ENCODE peak calls at places on chromosomes 12 and 14, in nine cellular contexts. One of them, this sample, is unnamed.

GRCh38 chr12:115597157-115597712 is 680.3 kb downstream of the MED13L start:
- DNase-seq in dorsolateral prefrontal cortex: no peak
- DNase-seq in IMR-90: peak
- DNase-seq in PC-9: peak
- DNase-seq in uterus: no peak
- DNase-seq in esophagus squamous epithelium: no peak
- DNase-seq in GM23338: no peak
- DNase-seq in fibroblast of the aortic adventitia: peak
- DNase-seq in ovary: no peak
- DNase-seq in this sample: peak

GRCh38 chr14:52312872-52313492 is 1.1 kb upstream of the PTGER2 start:
- DNase-seq in uterus: peak
- DNase-seq in GM23338: no peak
- DNase-seq in esophagus squamous epithelium: no peak
- DNase-seq in IMR-90: peak
- DNase-seq in PC-9: no peak
- DNase-seq in dorsolateral prefrontal cortex: no peak
- DNase-seq in ovary: peak
- DNase-seq in fibroblast of the aortic adventitia: peak
- DNase-seq in this sample: peak

GRCh38 chr14:77184396-77185092 is 2.9 kb downstream of the TMEM63C start:
- DNase-seq in fibroblast of the aortic adventitia: no peak
- DNase-seq in uterus: no peak
- DNase-seq in PC-9: no peak
- DNase-seq in GM23338: no peak
- DNase-seq in dorsolateral prefrontal cortex: peak
- DNase-seq in esophagus squamous epithelium: no peak
- DNase-seq in IMR-90: no peak
- DNase-seq in ovary: no peak
- DNase-seq in this sample: no peak

GRCh38 chr14:55354500-55354899 is 57.1 kb downstream of the ATG14 start:
- DNase-seq in ovary: peak
- DNase-seq in GM23338: peak
- DNase-seq in fibroblast of the aortic adventitia: peak
- DNase-seq in PC-9: no peak
- DNase-seq in uterus: peak
- DNase-seq in IMR-90: peak
- DNase-seq in dorsolateral prefrontal cortex: no peak
- DNase-seq in esophagus squamous epithelium: no peak
- DNase-seq in this sample: peak

GRCh38 chr12:32455607-32456063 is 56.3 kb downstream of the FGD4 start:
- DNase-seq in uterus: no peak
- DNase-seq in GM23338: peak
- DNase-seq in IMR-90: peak
- DNase-seq in dorsolateral prefrontal cortex: no peak
- DNase-seq in ovary: no peak
- DNase-seq in fibroblast of the aortic adventitia: peak
- DNase-seq in PC-9: peak
- DNase-seq in esophagus squamous epithelium: no peak
- DNase-seq in this sample: peak

GRCh38 chr12:68641138-68641537 is 30.4 kb downstream of the RAP1B start:
- DNase-seq in IMR-90: no peak
- DNase-seq in esophagus squamous epithelium: no peak
- DNase-seq in PC-9: no peak
- DNase-seq in uterus: no peak
- DNase-seq in fibroblast of the aortic adventitia: no peak
- DNase-seq in ovary: no peak
- DNase-seq in dorsolateral prefrontal cortex: no peak
- DNase-seq in GM23338: no peak
- DNase-seq in this sample: no peak

GRCh38 chr14:94850332-94851211 is 80.7 kb upstream of the GSC start:
- DNase-seq in uterus: no peak
- DNase-seq in IMR-90: no peak
- DNase-seq in fibroblast of the aortic adventitia: no peak
- DNase-seq in ovary: no peak
- DNase-seq in PC-9: no peak
- DNase-seq in dorsolateral prefrontal cortex: peak
- DNase-seq in esophagus squamous epithelium: no peak
- DNase-seq in GM23338: no peak
- DNase-seq in this sample: no peak

GRCh38 chr12:85363382-85364190 is 83.6 kb downstream of the ALX1 start:
- DNase-seq in IMR-90: no peak
- DNase-seq in ovary: peak
- DNase-seq in PC-9: no peak
- DNase-seq in fibroblast of the aortic adventitia: peak
- DNase-seq in GM23338: no peak
- DNase-seq in esophagus squamous epithelium: no peak
- DNase-seq in uterus: no peak
- DNase-seq in dorsolateral prefrontal cortex: no peak
- DNase-seq in this sample: peak

GRCh38 chr12:5593056-5593455 is 161.1 kb downstream of the NTF3 start:
- DNase-seq in ovary: no peak
- DNase-seq in esophagus squamous epithelium: no peak
- DNase-seq in GM23338: no peak
- DNase-seq in IMR-90: no peak
- DNase-seq in dorsolateral prefrontal cortex: no peak
- DNase-seq in fibroblast of the aortic adventitia: no peak
- DNase-seq in PC-9: no peak
- DNase-seq in uterus: no peak
- DNase-seq in this sample: no peak

GRCh38 chr12:48998497-48999353 is 450 bp downstream of the DDN start:
- DNase-seq in dorsolateral prefrontal cortex: no peak
- DNase-seq in esophagus squamous epithelium: no peak
- DNase-seq in GM23338: peak
- DNase-seq in uterus: no peak
- DNase-seq in PC-9: no peak
- DNase-seq in fibroblast of the aortic adventitia: no peak
- DNase-seq in IMR-90: peak
- DNase-seq in ovary: no peak
- DNase-seq in this sample: no peak

GRCh38 chr14:53952533-53952932 is 4.1 kb downstream of the BMP4 start:
- DNase-seq in uterus: no peak
- DNase-seq in dorsolateral prefrontal cortex: no peak
- DNase-seq in PC-9: no peak
- DNase-seq in IMR-90: no peak
- DNase-seq in GM23338: peak
- DNase-seq in fibroblast of the aortic adventitia: no peak
- DNase-seq in esophagus squamous epithelium: no peak
- DNase-seq in ovary: peak
- DNase-seq in this sample: no peak

GRCh38 chr12:113524495-113524894 is 52.8 kb upstream of the LHX5 start:
- DNase-seq in dorsolateral prefrontal cortex: no peak
- DNase-seq in PC-9: no peak
- DNase-seq in uterus: no peak
- DNase-seq in GM23338: peak
- DNase-seq in fibroblast of the aortic adventitia: no peak
- DNase-seq in esophagus squamous epithelium: no peak
- DNase-seq in ovary: no peak
- DNase-seq in IMR-90: no peak
- DNase-seq in this sample: no peak

GRCh38 chr14:79256311-79256879 is 954.9 kb downstream of the DIO2 start:
- DNase-seq in fibroblast of the aortic adventitia: no peak
- DNase-seq in GM23338: peak
- DNase-seq in PC-9: no peak
- DNase-seq in ovary: no peak
- DNase-seq in esophagus squamous epithelium: no peak
- DNase-seq in IMR-90: no peak
- DNase-seq in dorsolateral prefrontal cortex: no peak
- DNase-seq in uterus: no peak
- DNase-seq in this sample: no peak

GRCh38 chr14:82414853-82415539 is 881.3 kb upstream of the SEL1L start:
- DNase-seq in uterus: no peak
- DNase-seq in PC-9: no peak
- DNase-seq in ovary: no peak
- DNase-seq in dorsolateral prefrontal cortex: no peak
- DNase-seq in esophagus squamous epithelium: no peak
- DNase-seq in GM23338: no peak
- DNase-seq in fibroblast of the aortic adventitia: no peak
- DNase-seq in IMR-90: no peak
- DNase-seq in this sample: no peak
- H3K4me3 ChIP-seq in uterus: no peak
- H3K4me3 ChIP-seq in PC-9: no peak
- H3K4me3 ChIP-seq in ovary: no peak
- H3K4me3 ChIP-seq in dorsolateral prefrontal cortex: no peak
- H3K4me3 ChIP-seq in esophagus squamous epithelium: no peak
- H3K4me3 ChIP-seq in GM23338: no peak
- H3K4me3 ChIP-seq in fibroblast of the aortic adventitia: no peak
- H3K4me3 ChIP-seq in IMR-90: no peak
- H3K4me3 ChIP-seq in this sample: no peak

GRCh38 chr14:21192875-21193535 is 37.1 kb upstream of the OR5AU1 start:
- DNase-seq in GM23338: no peak
- DNase-seq in ovary: no peak
- DNase-seq in PC-9: no peak
- DNase-seq in IMR-90: peak
- DNase-seq in esophagus squamous epithelium: no peak
- DNase-seq in dorsolateral prefrontal cortex: no peak
- DNase-seq in fibroblast of the aortic adventitia: no peak
- DNase-seq in uterus: no peak
- DNase-seq in this sample: no peak

GRCh38 chr14:21194597-21194996 is 38.7 kb upstream of the OR5AU1 start:
- DNase-seq in IMR-90: no peak
- DNase-seq in uterus: no peak
- DNase-seq in dorsolateral prefrontal cortex: no peak
- DNase-seq in ovary: no peak
- DNase-seq in PC-9: no peak
- DNase-seq in fibroblast of the aortic adventitia: no peak
- DNase-seq in GM23338: no peak
- DNase-seq in esophagus squamous epithelium: no peak
- DNase-seq in this sample: no peak

GRCh38 chr14:21192447-21192822 is 36.6 kb upstream of the OR5AU1 start:
- DNase-seq in ovary: no peak
- DNase-seq in esophagus squamous epithelium: no peak
- DNase-seq in GM23338: no peak
- DNase-seq in PC-9: no peak
- DNase-seq in uterus: no peak
- DNase-seq in IMR-90: no peak
- DNase-seq in dorsolateral prefrontal cortex: no peak
- DNase-seq in fibroblast of the aortic adventitia: no peak
- DNase-seq in this sample: no peak

GRCh38 chr14:21191809-21192446 is 36.1 kb upstream of the OR5AU1 start:
- DNase-seq in IMR-90: no peak
- DNase-seq in dorsolateral prefrontal cortex: peak
- DNase-seq in esophagus squamous epithelium: peak
- DNase-seq in ovary: peak
- DNase-seq in uterus: peak
- DNase-seq in GM23338: peak
- DNase-seq in fibroblast of the aortic adventitia: no peak
- DNase-seq in PC-9: no peak
- DNase-seq in this sample: peak

DNA sequence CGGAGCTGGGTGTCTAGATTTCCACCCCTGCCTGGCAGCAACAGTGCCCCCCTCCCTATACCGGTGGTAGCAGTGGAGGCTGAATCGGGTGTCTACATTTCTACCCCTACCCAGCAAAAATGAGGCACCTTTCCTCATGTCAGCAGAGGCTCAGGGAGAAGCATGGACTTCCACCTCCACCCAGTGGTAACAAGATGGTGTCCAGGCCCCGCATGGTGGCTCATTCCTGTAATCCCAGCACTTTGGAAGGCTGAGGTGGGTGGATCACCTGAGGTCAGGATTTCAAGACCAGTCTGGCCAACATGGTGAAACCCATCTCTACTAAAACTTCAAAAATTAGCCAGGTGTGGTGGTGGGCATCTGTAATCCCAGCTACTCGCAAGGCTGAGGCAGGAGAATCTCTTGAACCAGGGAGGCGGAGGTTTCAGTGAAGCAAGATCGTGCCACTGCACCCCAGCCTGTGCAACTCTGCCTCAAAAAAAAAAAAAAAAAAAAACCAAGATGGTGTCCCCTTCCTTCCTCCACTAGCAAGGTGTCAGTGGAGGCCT is 35.5 kb upstream of the OR5AU1 start:
- DNase-seq in uterus: no peak
- DNase-seq in PC-9: no peak
- DNase-seq in GM23338: no peak
- DNase-seq in IMR-90: no peak
- DNase-seq in esophagus squamous epithelium: no peak
- DNase-seq in dorsolateral prefrontal cortex: no peak
- DNase-seq in fibroblast of the aortic adventitia: no peak
- DNase-seq in ovary: no peak
- DNase-seq in this sample: no peak
- TF ChIP-seq CTCF in uterus: no peak
- TF ChIP-seq CTCF in PC-9: no peak
- TF ChIP-seq CTCF in GM23338: peak
- TF ChIP-seq CTCF in IMR-90: no peak
- TF ChIP-seq CTCF in esophagus squamous epithelium: no peak
- TF ChIP-seq CTCF in dorsolateral prefrontal cortex: no peak
- TF ChIP-seq CTCF in fibroblast of the aortic adventitia: no peak
- TF ChIP-seq CTCF in ovary: no peak
- TF ChIP-seq CTCF in this sample: no peak

GRCh38 chr14:105481886-105482454 is 4.7 kb upstream of the CRIP1 start:
- DNase-seq in fibroblast of the aortic adventitia: peak
- DNase-seq in ovary: peak
- DNase-seq in GM23338: peak
- DNase-seq in IMR-90: peak
- DNase-seq in esophagus squamous epithelium: peak
- DNase-seq in PC-9: peak
- DNase-seq in dorsolateral prefrontal cortex: peak
- DNase-seq in uterus: peak
- DNase-seq in this sample: peak
- H3K4me3 ChIP-seq in fibroblast of the aortic adventitia: peak
- H3K4me3 ChIP-seq in ovary: peak
- H3K4me3 ChIP-seq in GM23338: peak
- H3K4me3 ChIP-seq in IMR-90: no peak
- H3K4me3 ChIP-seq in esophagus squamous epithelium: peak
- H3K4me3 ChIP-seq in PC-9: no peak
- H3K4me3 ChIP-seq in dorsolateral prefrontal cortex: peak
- H3K4me3 ChIP-seq in uterus: peak
- H3K4me3 ChIP-seq in this sample: no peak

GRCh38 chr12:12487490-12487889 is 75.2 kb downstream of the DUSP16 start:
- DNase-seq in ovary: no peak
- DNase-seq in PC-9: no peak
- DNase-seq in IMR-90: no peak
- DNase-seq in dorsolateral prefrontal cortex: no peak
- DNase-seq in esophagus squamous epithelium: no peak
- DNase-seq in fibroblast of the aortic adventitia: no peak
- DNase-seq in GM23338: no peak
- DNase-seq in uterus: no peak
- DNase-seq in this sample: no peak
- TF ChIP-seq CTCF in ovary: no peak
- TF ChIP-seq CTCF in PC-9: no peak
- TF ChIP-seq CTCF in IMR-90: no peak
- TF ChIP-seq CTCF in dorsolateral prefrontal cortex: no peak
- TF ChIP-seq CTCF in esophagus squamous epithelium: no peak
- TF ChIP-seq CTCF in fibroblast of the aortic adventitia: no peak
- TF ChIP-seq CTCF in GM23338: no peak
- TF ChIP-seq CTCF in uterus: no peak
- TF ChIP-seq CTCF in this sample: no peak

GRCh38 chr14:22532345-22533056 is 56.5 kb downstream of the DAD1 start:
- DNase-seq in IMR-90: peak
- DNase-seq in esophagus squamous epithelium: no peak
- DNase-seq in GM23338: no peak
- DNase-seq in ovary: no peak
- DNase-seq in PC-9: no peak
- DNase-seq in fibroblast of the aortic adventitia: peak
- DNase-seq in uterus: no peak
- DNase-seq in dorsolateral prefrontal cortex: no peak
- DNase-seq in this sample: peak
- H3K4me3 ChIP-seq in IMR-90: no peak
- H3K4me3 ChIP-seq in esophagus squamous epithelium: no peak
- H3K4me3 ChIP-seq in GM23338: no peak
- H3K4me3 ChIP-seq in ovary: no peak
- H3K4me3 ChIP-seq in PC-9: no peak
- H3K4me3 ChIP-seq in fibroblast of the aortic adventitia: no peak
- H3K4me3 ChIP-seq in uterus: no peak
- H3K4me3 ChIP-seq in dorsolateral prefrontal cortex: no peak
- H3K4me3 ChIP-seq in this sample: no peak